ENCODE peak calls at places on chromosome 13, in five cellular contexts. U is HFFc6, L is GM23338, I is fibroblast of lung, M is gastrocnemius medialis. W is an unnamed sample.

GRCh38 chr13:63481334-63481733 is 2065.7 kb upstream of the PCDH20 start:
- DNase-seq in U (no peak), L (no peak), I (peak; percentile 16), M (no peak), W (no peak)

GRCh38 chr13:30895773-30896172 is 10.3 kb upstream of the MEDAG start:
- DNase-seq in U (peak; percentile 74), L (peak; percentile 34), I (peak; percentile 91), M (peak; percentile 76), W (no peak)

GRCh38 chr13:66992183-66992582 is 238.0 kb downstream of the PCDH9 start:
- DNase-seq in U (no peak), L (no peak), I (peak; percentile 77), M (no peak), W (no peak)

GRCh38 chr13:107516517-107516916 is 698.8 kb downstream of the LIG4 start:
- DNase-seq in U (no peak), L (no peak), I (no peak), M (no peak), W (no peak)

GRCh38 chr13:23705578-23705977 is 135.4 kb downstream of the TNFRSF19 start:
- DNase-seq in U (no peak), L (no peak), I (peak; percentile 39), M (no peak), W (no peak)

GRCh38 chr13:113647351-113648217 is 10.4 kb downstream of the ATP4B start:
- DNase-seq in U (peak; percentile 30), L (no peak), I (peak; percentile 54), M (peak; percentile 77), W (no peak)

GRCh38 chr13:62626771-62627170 is 1211.1 kb upstream of the PCDH20 start:
- DNase-seq in U (no peak), L (peak; percentile 83), I (no peak), M (no peak), W (peak; percentile 34)

GRCh38 chr13:40518481-40518882 is 148.0 kb downstream of the FOXO1 start:
- DNase-seq in U (no peak), L (no peak), I (peak; percentile 57), M (no peak), W (no peak)

GRCh38 chr13:108835082-108835481 is 205.7 kb downstream of the MYO16 start:
- DNase-seq in U (no peak), L (no peak), I (no peak), M (no peak), W (no peak)

GRCh38 chr13:24011266-24011665 is 114.0 kb upstream of the C1QTNF9B start:
- DNase-seq in U (no peak), L (no peak), I (no peak), M (no peak), W (no peak)

GRCh38 chr13:85497652-85498051 is 301.6 kb downstream of the SLITRK6 start:
- DNase-seq in U (peak; percentile 84), L (no peak), I (peak; percentile 99), M (no peak), W (no peak)

GRCh38 chr13:106118996-106119395 is 416.5 kb downstream of the EFNB2 start:
- DNase-seq in U (no peak), L (no peak), I (peak; percentile 61), M (no peak), W (no peak)

GRCh38 chr13:109256866-109257760 is 529.3 kb downstream of the IRS2 start:
- DNase-seq in U (peak; percentile 95), L (peak; percentile 21), I (peak; percentile 99), M (peak; percentile 64), W (no peak)

GRCh38 chr13:112771139-112771876 is 81.5 kb downstream of the ATP11A start:
- DNase-seq in U (no peak), L (no peak), I (no peak), M (no peak), W (no peak)

GRCh38 chr13:97659602-97660001 is 225.6 kb downstream of the RAP2A start:
- DNase-seq in U (no peak), L (peak; percentile 30), I (peak; percentile 5), M (no peak), W (no peak)

GRCh38 chr13:40141859-40142555 is 486.5 kb downstream of the COG6 start:
- DNase-seq in U (no peak), L (no peak), I (no peak), M (no peak), W (no peak)

GRCh38 chr13:31119966-31120733 is 41.6 kb downstream of the HSPH1 start:
- DNase-seq in U (no peak), L (peak; percentile 15), I (no peak), M (no peak), W (no peak)

GRCh38 chr13:72437458-72437857 is 290.0 kb downstream of the MZT1 start:
- DNase-seq in U (peak; percentile 80), L (no peak), I (peak; percentile 88), M (no peak), W (no peak)

GRCh38 chr13:89923052-89923451 is 1424.4 kb upstream of the MIR17HG start:
- DNase-seq in U (no peak), L (peak; percentile 24), I (no peak), M (no peak), W (no peak)

GRCh38 chr13:95564091-95564490 is 11.6 kb downstream of the CLDN10 start:
- DNase-seq in U (peak; percentile 7), L (no peak), I (no peak), M (no peak), W (no peak)

GRCh38 chr13:48891586-48891985 is 84.1 kb upstream of the FNDC3A start:
- DNase-seq in U (peak; percentile 28), L (no peak), I (peak; percentile 62), M (no peak), W (no peak)

DNA sequence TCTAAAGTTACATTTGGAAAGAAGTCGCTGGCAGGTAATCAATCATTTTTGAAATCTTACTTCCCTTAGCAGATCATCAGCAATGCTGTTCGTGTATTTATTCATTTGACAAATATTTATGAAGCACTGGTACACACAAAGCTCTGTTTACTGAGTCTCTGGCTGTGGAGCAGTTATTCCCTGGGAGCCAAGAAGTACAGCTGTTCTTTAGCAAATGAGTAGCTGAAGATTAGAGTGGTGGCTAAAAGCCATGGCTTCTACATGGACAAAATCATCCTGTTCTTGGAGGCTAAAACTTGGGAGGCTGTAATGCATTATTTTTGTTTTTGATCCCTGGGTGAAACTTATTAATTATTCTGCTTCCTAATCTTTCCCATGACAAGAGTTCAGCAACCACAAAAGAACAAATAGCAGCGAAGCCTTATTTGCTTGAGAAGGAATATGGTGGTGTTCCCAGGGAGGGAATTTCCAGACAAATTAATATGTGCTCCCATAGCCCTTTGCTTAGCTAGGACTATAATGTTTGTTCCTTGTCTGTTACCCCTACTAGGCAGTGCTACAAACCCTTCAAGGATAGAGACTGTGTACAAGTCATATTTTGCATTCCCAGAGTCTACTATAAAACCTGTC is 109.5 kb downstream of the DCT start:
- DNase-seq in U (no peak), L (no peak), I (peak; percentile 18), M (peak; percentile 18), W (no peak)
- TF ChIP-seq CTCF in U (no peak), L (no peak), I (no peak), M (no peak), W (no peak)

GRCh38 chr13:69579351-69579750 is 528.3 kb upstream of the ATXN8OS start:
- DNase-seq in U (no peak), L (peak; percentile 28), I (no peak), M (no peak), W (peak; percentile 10)
- TF ChIP-seq CTCF in U (no peak), L (peak; percentile 52), I (no peak), M (no peak), W (no peak)

DNA sequence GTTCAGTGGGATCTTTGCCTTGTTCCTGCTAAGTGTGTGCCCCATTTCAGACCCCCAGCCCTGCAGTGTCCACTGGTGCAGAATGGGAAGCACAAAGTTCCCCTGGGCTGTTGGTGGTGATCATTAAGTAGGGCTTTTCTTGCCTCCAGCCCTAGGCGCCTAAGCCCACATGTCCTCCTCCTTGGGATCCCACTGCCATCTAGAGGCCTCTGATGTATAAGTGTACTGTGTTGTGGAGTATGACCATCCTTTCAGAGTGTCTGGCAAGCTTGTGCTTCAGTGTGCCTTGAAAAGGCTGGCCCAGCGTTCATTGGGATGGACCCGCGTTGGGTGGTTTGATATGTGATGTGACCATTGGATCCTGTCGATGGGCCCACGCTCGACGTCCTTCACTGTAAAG is 71.2 kb downstream of the WASF3 start:
- DNase-seq in U (peak; percentile 45), L (peak; percentile 42), I (peak; percentile 34), M (no peak), W (no peak)
- TF ChIP-seq CTCF in U (peak; percentile 55), L (peak; percentile 28), I (peak; percentile 26), M (no peak), W (no peak)

GRCh38 chr13:87280139-87280538 is 391.0 kb upstream of the SLITRK5 start:
- DNase-seq in U (no peak), L (peak; percentile 27), I (no peak), M (no peak), W (no peak)

DNA sequence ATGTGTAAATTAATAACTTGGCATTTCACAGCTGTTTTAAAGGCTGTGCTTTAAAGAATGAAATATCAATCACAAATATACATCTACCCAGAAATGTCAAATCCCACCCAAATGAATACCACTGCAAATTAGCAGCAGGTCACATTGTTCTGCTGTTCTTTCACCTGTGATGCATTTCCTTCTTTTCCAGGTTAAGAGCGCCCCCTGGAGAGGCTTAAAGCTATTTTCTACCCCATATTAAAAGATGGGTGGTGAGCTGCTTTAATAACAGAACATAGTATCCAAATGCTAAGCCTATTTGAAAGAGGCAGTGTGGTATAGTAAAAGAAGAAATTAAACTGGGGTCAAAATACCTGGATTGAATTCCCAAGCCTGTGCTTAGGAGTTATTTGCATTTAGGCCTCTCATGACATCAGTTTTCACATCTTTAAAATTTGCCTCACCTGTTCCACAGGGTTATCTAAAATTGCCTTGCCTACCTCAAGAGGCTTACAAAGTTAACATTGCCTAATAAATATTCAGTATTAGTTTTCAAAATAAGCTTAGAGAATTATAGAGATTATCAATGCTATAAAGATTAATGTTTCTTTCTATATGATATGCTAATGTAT is 396.9 kb upstream of the SLITRK5 start:
- DNase-seq in U (no peak), L (peak; percentile 89), I (peak; percentile 32), M (no peak), W (peak; percentile 18)
- TF ChIP-seq CTCF in U (no peak), L (peak; percentile 91), I (peak; percentile 44), M (no peak), W (peak; percentile 53)

GRCh38 chr13:75537401-75538365 is at the start of gene COMMD6:
- DNase-seq in U (peak; percentile 87), L (peak; percentile 97), I (peak; percentile 92), M (peak; percentile 55), W (peak; percentile 90)
- TF ChIP-seq CTCF in U (peak; percentile 87), L (no peak), I (peak; percentile 26), M (peak; percentile 65), W (no peak)

GRCh38 chr13:51797664-51798488 is 6.1 kb downstream of the DHRS12 start:
- DNase-seq in U (peak; percentile 35), L (peak; percentile 87), I (peak; percentile 55), M (no peak), W (peak; percentile 65)
- TF ChIP-seq CTCF in U (peak; percentile 74), L (peak; percentile 65), I (peak; percentile 6), M (no peak), W (peak; percentile 45)